ENCODE peak calls at places on chromosome 1, in seven cellular contexts. Y is HEK293T; H is HAP-1; J is naive thymus-derived CD4-positive, alpha-beta T cell; Z is T-helper 17 cell; E is putamen; C is retinal pigment epithelial cell. K is an unnamed sample.

GRCh38 chr1:195345149-195345548 is 1263.1 kb downstream of the KCNT2 start:
- DNase-seq in E (no peak), C (no peak), Z (no peak), J (no peak), Y (no peak), H (no peak), K (peak; percentile 39)

GRCh38 chr1:14413809-14414208 is 184.7 kb upstream of the KAZN start:
- DNase-seq in E (peak; percentile 75), Z (no peak), C (peak; percentile 43), H (no peak), J (no peak), Y (no peak), K (no peak)

GRCh38 chr1:149937779-149938178 is 1.1 kb upstream of the MTMR11 start:
- DNase-seq in J (no peak), Y (no peak), C (no peak), E (no peak), Z (no peak), H (no peak), K (no peak)

GRCh38 chr1:164635784-164636729 is 77.1 kb downstream of the PBX1 start:
- DNase-seq in E (no peak), Z (no peak), H (no peak), J (no peak), Y (no peak), C (no peak), K (no peak)

GRCh38 chr1:2358072-2358471 is 33.3 kb downstream of the MORN1 start:
- DNase-seq in Y (no peak), J (no peak), H (no peak), C (no peak), E (no peak), Z (no peak), K (no peak)

GRCh38 chr1:155170806-155171205 is 2.3 kb downstream of the KRTCAP2 start:
- DNase-seq in J (no peak), Z (no peak), Y (no peak), C (no peak), H (no peak), E (no peak), K (no peak)

GRCh38 chr1:230832466-230832865 is 35.9 kb downstream of the C1orf198 start:
- DNase-seq in H (no peak), J (no peak), C (no peak), E (no peak), Z (no peak), Y (no peak), K (no peak)

GRCh38 chr1:107076846-107077245 is 20.4 kb downstream of the PRMT6 start:
- DNase-seq in H (no peak), Z (no peak), E (no peak), Y (no peak), C (peak; percentile 92), J (no peak), K (no peak)

GRCh38 chr1:22341791-22342605 is 109.7 kb upstream of the ZBTB40 start:
- DNase-seq in H (peak; percentile 31), Y (peak; percentile 68), E (no peak), J (no peak), Z (no peak), C (no peak), K (no peak)

GRCh38 chr1:160328171-160328570 is 14.9 kb downstream of the COPA start:
- DNase-seq in Z (no peak), E (peak; percentile 83), Y (no peak), H (no peak), C (no peak), J (no peak), K (no peak)

GRCh38 chr1:183652547-183653467 is at the start of gene APOBEC4:
- DNase-seq in C (no peak), J (peak; percentile 34), H (no peak), Y (no peak), E (no peak), Z (no peak), K (no peak)

GRCh38 chr1:101282314-101283087 is 45.7 kb downstream of the S1PR1 start:
- DNase-seq in Y (peak; percentile 54), E (no peak), Z (no peak), C (no peak), H (no peak), J (no peak), K (no peak)

GRCh38 chr1:63721531-63722189 is 52.2 kb upstream of the ROR1 start:
- DNase-seq in H (no peak), C (no peak), E (no peak), Y (no peak), J (no peak), Z (no peak), K (no peak)

GRCh38 chr1:176073524-176074157 is 133.4 kb downstream of the COP1 start:
- DNase-seq in H (peak; percentile 78), Z (no peak), Y (peak; percentile 53), C (no peak), J (peak; percentile 18), E (peak; percentile 58), K (peak; percentile 64)

GRCh38 chr1:113931456-113931855 is 2.3 kb downstream of the HIPK1 start:
- DNase-seq in H (no peak), E (no peak), Y (no peak), J (peak; percentile 82), Z (no peak), C (no peak), K (no peak)

GRCh38 chr1:151720974-151721787 is at the start of gene RIIAD1:
- DNase-seq in J (peak; percentile 37), C (no peak), Y (peak; percentile 84), E (no peak), H (peak; percentile 52), Z (peak; percentile 36), K (peak; percentile 43)

GRCh38 chr1:221283532-221283931 is 404.3 kb downstream of the HLX start:
- DNase-seq in E (no peak), Y (no peak), C (no peak), H (no peak), J (no peak), Z (no peak), K (no peak)

GRCh38 chr1:56437959-56438358 is 141.4 kb downstream of the PLPP3 start:
- DNase-seq in E (no peak), C (no peak), H (no peak), J (no peak), Y (no peak), Z (no peak), K (no peak)

GRCh38 chr1:55289042-55289441 is 73.9 kb upstream of the USP24 start:
- DNase-seq in Z (no peak), E (no peak), C (no peak), H (no peak), J (no peak), Y (no peak), K (no peak)

GRCh38 chr1:67347688-67348472 is 40.2 kb downstream of the IL12RB2 start:
- DNase-seq in C (no peak), Z (no peak), H (peak; percentile 65), Y (peak; percentile 84), E (no peak), J (no peak), K (peak; percentile 42)

GRCh38 chr1:13597166-13597565 is 13.5 kb downstream of the PDPN start:
- DNase-seq in Y (no peak), E (no peak), H (no peak), Z (no peak), C (no peak), J (no peak), K (no peak)

GRCh38 chr1:39988618-39989343 is 33.8 kb downstream of the MFSD2A start:
- DNase-seq in J (no peak), E (no peak), H (no peak), Z (no peak), Y (no peak), C (no peak), K (no peak)

GRCh38 chr1:235011599-235012435 is 116.8 kb downstream of the TOMM20 start:
- DNase-seq in E (no peak), Y (no peak), C (peak; percentile 96), J (peak; percentile 93), Z (peak; percentile 79), H (no peak), K (no peak)

GRCh38 chr1:179881642-179882252 is 338 bp upstream of the TOR1AIP1 start:
- DNase-seq in C (peak; percentile 82), J (no peak), Z (no peak), E (peak; percentile 97), H (no peak), Y (no peak), K (no peak)

GRCh38 chr1:223358826-223359225 is 5.2 kb downstream of the SUSD4 start:
- DNase-seq in Y (no peak), H (no peak), C (no peak), J (no peak), E (no peak), Z (no peak), K (no peak)